ENCODE peak calls at places on chromosome 10, in seven cellular contexts. I, S, P, Q, K, T and Z are unnamed samples.

GRCh38 chr10:60679388-60679987 is 98.8 kb upstream of the CDK1 start:
- DNase-seq in I (no peak), S (no peak), P (no peak), Q (no peak), K (no peak), T (no peak), Z (no peak)

GRCh38 chr10:86290933-86291615 is 75.5 kb downstream of the GRID1 start:
- DNase-seq in I (no peak), S (peak), P (no peak), Q (no peak), K (no peak), T (no peak), Z (no peak)

GRCh38 chr10:28939352-28940157 is 262.2 kb downstream of the BAMBI start:
- DNase-seq in I (peak), S (peak), P (peak), Q (peak), K (peak), T (peak), Z (peak)

GRCh38 chr10:31928531-31929259 is at the start of gene ARHGAP12:
- DNase-seq in I (peak), S (peak), P (peak), Q (peak), K (peak), T (no peak), Z (peak)

GRCh38 chr10:100687143-100687953 is 58.0 kb upstream of the PAX2 start:
- DNase-seq in I (no peak), S (no peak), P (no peak), Q (no peak), K (no peak), T (no peak), Z (no peak)

GRCh38 chr10:77756319-77757232 is 119.0 kb upstream of the KCNMA1 start:
- DNase-seq in I (peak), S (peak), P (peak), Q (peak), K (peak), T (peak), Z (peak)

GRCh38 chr10:18325889-18326531 is 185.8 kb downstream of the CACNB2 start:
- DNase-seq in I (no peak), S (no peak), P (no peak), Q (peak), K (no peak), T (no peak), Z (no peak)

GRCh38 chr10:109996225-109996624 is 11.6 kb upstream of the ADD3 start:
- DNase-seq in I (no peak), S (no peak), P (no peak), Q (no peak), K (no peak), T (no peak), Z (no peak)

GRCh38 chr10:33187427-33187999 is 147.0 kb downstream of the NRP1 start:
- DNase-seq in I (no peak), S (peak), P (no peak), Q (no peak), K (no peak), T (no peak), Z (peak)

GRCh38 chr10:101032637-101033201 is 1.7 kb downstream of the SFXN3 start:
- DNase-seq in I (peak), S (no peak), P (peak), Q (peak), K (no peak), T (no peak), Z (peak)

GRCh38 chr10:35950221-35950620 is 308.1 kb upstream of the FZD8 start:
- DNase-seq in I (no peak), S (no peak), P (no peak), Q (no peak), K (no peak), T (no peak), Z (no peak)

GRCh38 chr10:30765611-30766010 is 136.1 kb upstream of the LYZL2 start:
- DNase-seq in I (no peak), S (no peak), P (no peak), Q (no peak), K (no peak), T (no peak), Z (no peak)

GRCh38 chr10:100759331-100759730 is 13.9 kb downstream of the PAX2 start:
- DNase-seq in I (no peak), S (peak), P (no peak), Q (no peak), K (no peak), T (no peak), Z (peak)

GRCh38 chr10:96700477-96701099 is 19.7 kb downstream of the PIK3AP1 start:
- DNase-seq in I (peak), S (no peak), P (no peak), Q (no peak), K (no peak), T (no peak), Z (no peak)

GRCh38 chr10:103888113-103888841 is 29.7 kb downstream of the STN1 start:
- DNase-seq in I (peak), S (no peak), P (peak), Q (peak), K (peak), T (no peak), Z (peak)

GRCh38 chr10:16832351-16833080 is 15.3 kb upstream of the RSU1 start:
- DNase-seq in I (no peak), S (no peak), P (peak), Q (peak), K (no peak), T (no peak), Z (no peak)

GRCh38 chr10:110746254-110746826 is 102.2 kb downstream of the RBM20 start:
- DNase-seq in I (peak), S (peak), P (peak), Q (peak), K (peak), T (no peak), Z (peak)

GRCh38 chr10:15744217-15744865 is 24.6 kb upstream of the ITGA8 start:
- DNase-seq in I (peak), S (peak), P (peak), Q (peak), K (peak), T (no peak), Z (peak)

GRCh38 chr10:49415109-49415508 is 19.2 kb upstream of the DRGX start:
- DNase-seq in I (no peak), S (no peak), P (no peak), Q (no peak), K (no peak), T (no peak), Z (no peak)

GRCh38 chr10:79399242-79399831 is 46.1 kb downstream of the ZCCHC24 start:
- DNase-seq in I (peak), S (peak), P (peak), Q (peak), K (peak), T (no peak), Z (peak)

DNA sequence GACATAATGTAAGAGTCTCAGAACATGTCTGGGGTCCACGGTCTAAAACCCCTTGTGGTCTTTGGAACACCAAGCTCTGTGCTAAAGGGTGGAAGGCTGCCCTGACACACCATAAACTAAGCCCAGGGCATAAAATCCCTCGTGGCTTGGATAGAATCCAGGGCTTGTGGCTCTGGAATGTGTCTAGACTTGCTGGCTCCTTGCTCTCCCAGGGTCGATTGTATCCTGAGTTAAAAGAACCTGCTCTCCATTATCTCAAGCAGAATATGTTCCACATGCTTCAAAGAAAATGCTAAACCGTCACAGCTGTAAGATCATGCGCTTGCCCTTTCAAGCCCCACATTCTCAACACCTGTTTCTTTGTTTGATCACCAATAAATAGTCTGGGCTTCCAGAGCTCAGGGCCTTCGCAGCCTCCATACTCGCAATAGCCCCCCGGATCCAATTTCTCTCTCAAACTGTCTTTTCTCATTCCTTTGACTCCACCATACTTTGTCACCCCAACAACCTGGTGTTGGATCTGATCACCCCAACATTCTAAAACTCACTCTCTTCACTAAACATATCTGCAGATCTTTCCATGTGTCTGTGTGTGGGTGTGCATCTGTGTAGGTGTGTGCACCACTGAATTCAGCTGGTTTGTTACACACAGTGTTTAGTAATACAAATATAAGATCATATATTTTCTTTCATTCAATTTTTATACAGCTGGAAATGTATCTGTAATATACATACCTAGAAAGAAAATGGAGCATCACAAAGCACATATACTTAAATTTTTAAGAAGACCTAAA is 238.5 kb downstream of the ZMYND11 start:
- DNase-seq in I (peak), S (no peak), P (peak), Q (peak), K (peak), T (no peak), Z (peak)
- H4K8ac ChIP-seq in I (no peak), S (no peak), P (no peak), Q (peak), K (no peak), T (no peak), Z (no peak)

GRCh38 chr10:95392250-95392584 is 101.4 kb upstream of the PDLIM1 start:
- DNase-seq in I (no peak), S (no peak), P (no peak), Q (no peak), K (no peak), T (no peak), Z (no peak)

GRCh38 chr10:95391570-95392249 is 100.9 kb upstream of the PDLIM1 start:
- DNase-seq in I (no peak), S (peak), P (peak), Q (peak), K (peak), T (no peak), Z (peak)

GRCh38 chr10:95392711-95393164 is 101.9 kb upstream of the PDLIM1 start:
- DNase-seq in I (no peak), S (no peak), P (no peak), Q (no peak), K (no peak), T (no peak), Z (no peak)

GRCh38 chr10:95395947-95396449 is 105.2 kb upstream of the PDLIM1 start:
- DNase-seq in I (no peak), S (no peak), P (no peak), Q (no peak), K (no peak), T (no peak), Z (no peak)

GRCh38 chr10:95394161-95394880 is 103.5 kb upstream of the PDLIM1 start:
- DNase-seq in I (peak), S (peak), P (no peak), Q (no peak), K (no peak), T (no peak), Z (peak)
- H3K27ac ChIP-seq in I (no peak), S (no peak), P (no peak), Q (no peak), K (no peak), T (no peak), Z (no peak)

GRCh38 chr10:47402681-47403301 is 18.7 kb upstream of the ZNF488 start:
- DNase-seq in I (peak), S (peak), P (peak), Q (peak), K (peak), T (peak), Z (peak)

GRCh38 chr10:47401210-47401609 is 17.1 kb upstream of the ZNF488 start:
- DNase-seq in I (no peak), S (no peak), P (no peak), Q (no peak), K (no peak), T (no peak), Z (no peak)

GRCh38 chr10:47401874-47402645 is 18.0 kb upstream of the ZNF488 start:
- DNase-seq in I (no peak), S (no peak), P (no peak), Q (no peak), K (no peak), T (no peak), Z (no peak)

GRCh38 chr10:47400251-47400650 is 16.2 kb upstream of the ZNF488 start:
- DNase-seq in I (no peak), S (no peak), P (no peak), Q (no peak), K (no peak), T (no peak), Z (no peak)

GRCh38 chr10:47400786-47401185 is 16.7 kb upstream of the ZNF488 start:
- DNase-seq in I (peak), S (no peak), P (no peak), Q (no peak), K (no peak), T (no peak), Z (no peak)
- H4K8ac ChIP-seq in I (peak), S (no peak), P (no peak), Q (no peak), K (no peak), T (no peak), Z (no peak)

GRCh38 chr10:22669163-22669711 is 45.1 kb downstream of the PIP4K2A start:
- DNase-seq in I (no peak), S (no peak), P (no peak), Q (no peak), K (no peak), T (no peak), Z (no peak)

GRCh38 chr10:22674215-22674930 is 40.0 kb downstream of the PIP4K2A start:
- DNase-seq in I (no peak), S (no peak), P (peak), Q (peak), K (no peak), T (no peak), Z (no peak)

GRCh38 chr10:22673785-22674184 is 40.6 kb downstream of the PIP4K2A start:
- DNase-seq in I (no peak), S (no peak), P (no peak), Q (no peak), K (no peak), T (no peak), Z (no peak)

GRCh38 chr10:22670796-22671195 is 43.6 kb downstream of the PIP4K2A start:
- DNase-seq in I (no peak), S (no peak), P (no peak), Q (peak), K (no peak), T (no peak), Z (no peak)

DNA sequence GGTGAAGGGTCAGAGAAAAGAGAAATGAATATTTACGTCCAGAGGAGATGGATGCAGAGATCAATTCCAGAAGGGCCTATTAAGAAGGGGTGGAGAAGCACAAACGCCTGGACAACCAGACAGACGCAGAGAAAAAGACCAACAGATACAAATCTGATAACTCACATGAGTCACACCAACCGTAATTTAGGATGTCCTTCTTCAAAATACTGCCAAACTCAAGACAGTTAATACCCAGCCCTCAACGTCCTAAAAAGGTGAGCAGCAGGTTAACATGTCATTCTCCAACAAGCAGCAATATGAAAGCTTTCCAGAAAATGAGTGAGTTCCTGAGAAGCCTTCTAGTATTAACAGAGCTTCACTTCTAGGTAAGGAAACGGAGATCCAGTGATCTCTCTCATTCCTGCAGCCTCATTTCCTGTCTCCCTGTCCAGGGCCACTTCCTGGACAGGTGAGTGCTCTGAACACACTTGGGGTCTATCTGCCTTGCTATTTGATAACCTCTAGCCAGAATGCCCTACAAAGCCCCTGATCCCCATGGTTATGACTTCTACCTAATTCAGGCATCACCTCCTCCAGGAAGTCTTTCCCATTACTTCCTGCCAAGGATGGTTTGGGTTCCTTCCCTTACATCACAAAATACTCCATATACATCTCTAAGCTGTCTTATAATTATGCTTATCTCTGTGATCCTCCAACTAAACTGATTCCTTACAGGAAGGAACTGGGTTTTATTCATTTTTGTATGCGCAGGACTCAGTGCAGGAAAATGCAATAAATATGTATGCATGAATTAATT is 41.6 kb downstream of the PIP4K2A start:
- DNase-seq in I (no peak), S (no peak), P (peak), Q (no peak), K (no peak), T (no peak), Z (no peak)
- H3K27ac ChIP-seq in I (peak), S (peak), P (no peak), Q (no peak), K (no peak), T (no peak), Z (no peak)

GRCh38 chr10:5356479-5356763 is 8.3 kb upstream of the UCN3 start:
- DNase-seq in I (no peak), S (no peak), P (no peak), Q (no peak), K (no peak), T (no peak), Z (no peak)

GRCh38 chr10:5361966-5362365 is 2.8 kb upstream of the UCN3 start:
- DNase-seq in I (no peak), S (no peak), P (no peak), Q (no peak), K (no peak), T (no peak), Z (no peak)

GRCh38 chr10:5362873-5363272 is 1.9 kb upstream of the UCN3 start:
- DNase-seq in I (no peak), S (no peak), P (no peak), Q (no peak), K (no peak), T (no peak), Z (no peak)

GRCh38 chr10:5364365-5364764 is 401 bp upstream of the UCN3 start:
- DNase-seq in I (no peak), S (no peak), P (no peak), Q (no peak), K (no peak), T (no peak), Z (no peak)

DNA sequence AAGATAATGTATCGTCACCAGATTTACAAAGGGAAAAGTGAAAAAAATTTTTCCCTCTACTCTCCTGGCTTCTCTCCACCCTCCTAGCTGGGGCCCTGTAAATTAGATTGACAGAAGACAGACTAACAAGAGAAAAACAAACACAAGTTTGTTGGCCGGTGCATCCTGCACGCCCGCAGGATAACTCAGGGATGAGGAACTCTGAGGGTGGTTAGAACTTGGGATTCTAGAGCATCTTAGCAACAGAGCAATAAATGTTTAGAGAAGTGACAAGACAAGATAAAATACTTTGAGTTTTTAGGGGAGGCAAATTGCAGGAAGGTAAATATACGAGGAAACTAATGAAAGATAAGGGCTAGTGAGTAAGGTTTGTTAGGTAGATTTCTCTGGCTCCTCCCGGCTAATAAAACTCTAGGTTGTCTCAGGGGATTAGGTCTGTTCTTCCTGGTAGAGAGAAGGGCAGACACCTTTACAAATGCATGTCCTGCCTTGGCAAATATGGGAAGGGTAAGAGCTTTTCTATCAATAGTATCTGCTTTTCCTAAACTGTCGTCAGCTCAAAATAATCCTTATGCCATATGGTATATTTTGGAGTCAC is 4.3 kb upstream of the UCN3 start:
- DNase-seq in I (no peak), S (no peak), P (no peak), Q (no peak), K (no peak), T (no peak), Z (no peak)
- H4K8ac ChIP-seq in I (no peak), S (no peak), P (no peak), Q (no peak), K (no peak), T (no peak), Z (no peak)

GRCh38 chr10:8416192-8416701 is 361.8 kb downstream of the GATA3 start:
- DNase-seq in I (no peak), S (no peak), P (no peak), Q (no peak), K (no peak), T (no peak), Z (no peak)
- H3K27ac ChIP-seq in I (peak), S (no peak), P (no peak), Q (no peak), K (no peak), T (no peak), Z (no peak)

GRCh38 chr10:11377267-11377666 is 234.2 kb downstream of the USP6NL start:
- DNase-seq in I (no peak), S (no peak), P (no peak), Q (no peak), K (no peak), T (no peak), Z (no peak)
- H4K8ac ChIP-seq in I (no peak), S (no peak), P (no peak), Q (no peak), K (no peak), T (no peak), Z (no peak)

GRCh38 chr10:122143238-122143841 is 127.8 kb upstream of the BTBD16 start:
- DNase-seq in I (peak), S (no peak), P (no peak), Q (no peak), K (no peak), T (no peak), Z (peak)

GRCh38 chr10:122145113-122145512 is 126.0 kb upstream of the BTBD16 start:
- DNase-seq in I (no peak), S (no peak), P (no peak), Q (no peak), K (no peak), T (no peak), Z (no peak)

GRCh38 chr10:122142652-122143237 is 128.4 kb upstream of the BTBD16 start:
- DNase-seq in I (peak), S (peak), P (no peak), Q (no peak), K (peak), T (no peak), Z (peak)

GRCh38 chr10:122141821-122142651 is 129.1 kb upstream of the BTBD16 start:
- DNase-seq in I (no peak), S (no peak), P (peak), Q (peak), K (no peak), T (no peak), Z (no peak)

DNA sequence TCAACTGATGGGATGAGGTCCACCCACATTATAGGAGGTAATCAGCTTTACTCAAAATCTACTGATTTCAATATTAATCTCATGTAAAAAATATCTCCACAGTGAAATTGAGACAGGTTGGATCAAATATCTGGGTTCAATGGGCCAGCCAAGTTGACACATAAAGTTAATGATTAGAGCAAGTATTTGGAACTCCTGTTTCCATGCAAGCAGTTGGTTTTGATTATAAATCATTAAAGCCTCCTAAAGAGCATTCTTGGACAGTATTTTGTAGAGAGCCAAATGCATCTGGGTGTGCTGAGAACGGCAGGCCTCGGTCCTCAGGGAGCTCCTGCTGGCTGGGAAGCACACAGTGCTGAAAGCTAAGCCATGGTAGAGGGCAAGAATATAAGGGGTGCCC is 126.9 kb upstream of the BTBD16 start:
- DNase-seq in I (no peak), S (no peak), P (no peak), Q (no peak), K (no peak), T (no peak), Z (no peak)
- H3K27ac ChIP-seq in I (no peak), S (no peak), P (no peak), Q (no peak), K (no peak), T (no peak), Z (no peak)

GRCh38 chr10:132689721-132690360 is 96.1 kb downstream of the NKX6-2 start:
- DNase-seq in I (no peak), S (peak), P (no peak), Q (no peak), K (no peak), T (no peak), Z (no peak)
- H4K8ac ChIP-seq in I (no peak), S (no peak), P (peak), Q (no peak), K (peak), T (no peak), Z (no peak)

GRCh38 chr10:11615396-11615795 is 3.9 kb upstream of the USP6NL start:
- DNase-seq in I (peak), S (no peak), P (no peak), Q (no peak), K (no peak), T (no peak), Z (no peak)
- H3K27ac ChIP-seq in I (no peak), S (no peak), P (no peak), Q (no peak), K (no peak), T (no peak), Z (no peak)